ENCODE peak calls at places on chromosomes 11 and 22, in ten cellular contexts. K is PC-3; G is uterus; W is astrocyte; F is endodermal cell; T is CD14-positive monocyte; P is tibial nerve; M is mammary epithelial cell; Y is stomach; C is CD8-positive, alpha-beta T cell. Z is an unnamed sample.

GRCh38 chr11:62543680-62544444 is 2.7 kb downstream of the AHNAK start:
- DNase-seq in M (no peak), K (peak; percentile 29), T (no peak), Y (no peak), G (no peak), F (peak; percentile 68), W (no peak), P (no peak), C (no peak), Z (no peak)

GRCh38 chr11:76634934-76635333 is 35.6 kb downstream of the LRRC32 start:
- DNase-seq in F (no peak), K (no peak), M (no peak), G (no peak), T (no peak), Y (no peak), W (no peak), P (no peak), C (no peak), Z (no peak)

GRCh38 chr11:121814962-121815361 is 301.1 kb downstream of the BLID start:
- DNase-seq in W (peak; percentile 60), Y (no peak), T (no peak), C (no peak), P (no peak), F (no peak), M (peak; percentile 83), K (peak; percentile 96), G (no peak), Z (no peak)

GRCh38 chr11:102322560-102322959 is 5.3 kb downstream of the BIRC3 start:
- DNase-seq in Y (no peak), K (no peak), F (no peak), C (no peak), G (no peak), P (no peak), W (no peak), M (no peak), T (no peak), Z (no peak)

GRCh38 chr11:113260096-113260425 is 54.3 kb upstream of the TTC12 start:
- DNase-seq in P (no peak), F (no peak), W (no peak), G (no peak), Y (no peak), M (no peak), T (no peak), C (no peak), K (no peak), Z (no peak)

GRCh38 chr11:117795726-117796455 is 1.1 kb downstream of the DSCAML1 start:
- DNase-seq in W (no peak), P (no peak), M (no peak), C (no peak), G (no peak), K (no peak), F (peak; percentile 76), T (no peak), Y (no peak), Z (peak; percentile 31)

GRCh38 chr11:132278801-132279574 is 908.6 kb downstream of the NTM start:
- DNase-seq in T (no peak), W (peak; percentile 68), C (no peak), F (peak; percentile 67), Y (no peak), K (peak; percentile 10), M (peak; percentile 24), G (no peak), P (no peak), Z (no peak)

GRCh38 chr22:48702573-48703264 is 1125.0 kb downstream of the BRD1 start:
- DNase-seq in Y (peak; percentile 31), G (no peak), K (no peak), P (peak; percentile 63), M (no peak), W (no peak), T (no peak), C (no peak), F (peak; percentile 60), Z (peak; percentile 20)

GRCh38 chr11:24585192-24585591 is 88.3 kb downstream of the LUZP2 start:
- DNase-seq in C (no peak), Y (no peak), W (peak; percentile 22), T (no peak), K (peak; percentile 65), G (no peak), P (no peak), M (no peak), F (no peak), Z (no peak)

GRCh38 chr11:57410287-57410686 is 16.6 kb downstream of the SLC43A3 start:
- DNase-seq in C (no peak), K (peak; percentile 74), P (no peak), M (peak; percentile 28), W (peak; percentile 88), Y (no peak), F (no peak), G (no peak), T (no peak), Z (no peak)

GRCh38 chr22:28817919-28818859 is 17.8 kb upstream of the XBP1 start:
- DNase-seq in T (no peak), K (peak; percentile 19), M (no peak), C (no peak), W (no peak), G (no peak), P (no peak), F (no peak), Y (peak; percentile 89), Z (no peak)

GRCh38 chr11:1571760-1572199 is 291 bp downstream of the DUSP8 start:
- DNase-seq in W (no peak), Y (no peak), G (no peak), C (no peak), F (no peak), T (no peak), P (no peak), K (no peak), M (no peak), Z (no peak)

GRCh38 chr22:49024775-49025440 is 802.8 kb downstream of the BRD1 start:
- DNase-seq in Y (no peak), W (no peak), G (no peak), M (no peak), K (no peak), T (no peak), C (no peak), P (no peak), F (no peak), Z (no peak)

GRCh38 chr11:45104006-45104789 is 42.2 kb upstream of the PRDM11 start:
- DNase-seq in M (no peak), K (no peak), G (no peak), P (no peak), Y (no peak), T (no peak), F (no peak), C (peak; percentile 40), W (no peak), Z (no peak)

GRCh38 chr11:69910519-69911309 is 91.5 kb upstream of the FGF3 start:
- DNase-seq in Y (no peak), C (no peak), P (no peak), G (no peak), T (peak; percentile 26), F (peak; percentile 55), K (no peak), W (no peak), M (no peak), Z (no peak)
- TF ChIP-seq CTCF in Y (no peak), C (no peak), P (no peak), G (no peak), T (no peak), F (peak; percentile 24), K (no peak), W (no peak), M (no peak), Z (no peak)

GRCh38 chr11:9754041-9754471 is 90.2 kb downstream of the SWAP70 start:
- DNase-seq in K (no peak), F (no peak), Y (no peak), W (no peak), P (no peak), G (no peak), C (no peak), M (peak; percentile 92), T (no peak), Z (no peak)
- TF ChIP-seq CTCF in K (no peak), F (no peak), Y (no peak), W (no peak), P (no peak), G (no peak), C (no peak), M (peak; percentile 14), T (no peak), Z (no peak)

GRCh38 chr22:32674925-32675825 is 126.3 kb upstream of the TIMP3 start:
- DNase-seq in C (no peak), Y (no peak), G (peak; percentile 38), T (no peak), K (no peak), F (no peak), M (no peak), W (no peak), P (no peak), Z (no peak)
- TF ChIP-seq CTCF in C (no peak), Y (no peak), G (no peak), T (no peak), K (no peak), F (no peak), M (no peak), W (no peak), P (no peak), Z (no peak)

GRCh38 chr22:20991252-20992055 is 9.4 kb downstream of the LZTR1 start:
- DNase-seq in G (no peak), P (no peak), M (no peak), T (no peak), Y (no peak), W (no peak), F (no peak), K (no peak), C (no peak), Z (no peak)

GRCh38 chr22:20987375-20987774 is 5.3 kb downstream of the LZTR1 start:
- DNase-seq in P (no peak), Y (no peak), M (no peak), G (no peak), W (no peak), K (no peak), F (no peak), T (no peak), C (no peak), Z (no peak)

GRCh38 chr22:20988573-20989322 is 6.7 kb downstream of the LZTR1 start:
- DNase-seq in G (no peak), Y (no peak), T (no peak), M (no peak), F (no peak), K (no peak), W (no peak), P (no peak), C (no peak), Z (no peak)

GRCh38 chr22:20990184-20991180 is 8.4 kb downstream of the LZTR1 start:
- DNase-seq in M (no peak), K (no peak), Y (no peak), C (no peak), G (no peak), W (peak; percentile 11), F (no peak), T (no peak), P (no peak), Z (no peak)

DNA sequence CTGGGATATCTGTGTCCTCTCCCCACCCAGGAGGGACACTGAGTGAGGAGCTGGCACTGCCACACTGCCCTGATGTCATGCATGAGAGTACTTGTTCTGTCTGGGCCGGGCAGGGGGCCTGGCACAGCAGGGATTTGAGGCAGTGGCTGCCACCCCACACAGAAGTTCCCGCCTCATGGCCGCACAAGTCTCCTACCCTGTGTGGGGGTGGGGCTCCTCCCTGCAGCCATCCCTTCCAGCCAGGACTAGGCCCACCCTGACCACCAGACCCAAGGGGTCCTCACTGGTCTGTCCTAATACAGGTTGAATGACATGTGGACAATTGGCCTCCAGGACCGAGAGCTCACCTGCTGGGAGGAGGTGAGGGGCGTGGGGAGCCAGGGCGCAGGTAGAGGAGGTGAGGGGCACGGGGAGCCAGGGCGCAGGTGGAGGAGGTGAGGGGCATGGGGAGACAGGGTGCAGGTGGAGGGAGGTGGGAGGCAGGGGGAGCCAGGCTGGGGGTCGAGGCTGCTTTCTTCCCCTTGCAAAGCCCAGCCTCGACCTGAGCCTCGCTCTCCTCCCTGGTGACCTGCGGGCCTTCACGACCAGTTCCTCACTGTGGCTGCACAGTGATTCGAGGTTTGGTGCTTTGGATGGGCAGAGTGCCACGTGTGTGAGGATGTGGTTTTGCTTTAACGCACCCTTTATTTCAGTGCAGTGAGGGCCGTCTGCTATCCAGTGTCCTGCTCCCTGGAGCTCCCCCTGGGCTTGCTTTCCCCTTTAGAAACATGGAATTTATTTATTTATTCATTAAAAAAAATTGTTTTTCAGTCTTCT is 7.4 kb downstream of the LZTR1 start:
- DNase-seq in Y (no peak), G (no peak), F (no peak), T (no peak), M (no peak), W (peak; percentile 50), P (no peak), C (no peak), K (no peak), Z (no peak)
- TF ChIP-seq CTCF in Y (no peak), G (no peak), F (no peak), T (no peak), M (no peak), W (no peak), P (no peak), C (no peak), K (no peak), Z (no peak)